ENCODE peak calls at places on chromosomes 1 and 21, in four cellular contexts. B, G, L and E are unnamed samples.
A peak's percentile ranks its signal among the peaks of the same experiment; 100 is the strongest.

GRCh38 chr1:27789511-27790154 is 16.6 kb downstream of the STX12 start:
- DNase-seq in G (peak; percentile 35), L (no peak), B (peak; percentile 59), E (no peak)

GRCh38 chr1:246632584-246633168 is 66.4 kb downstream of the CNST start:
- DNase-seq in L (no peak), B (no peak), G (no peak), E (no peak)

GRCh38 chr1:179121159-179121938 is 39.5 kb downstream of the TOR3A start:
- DNase-seq in B (peak; percentile 51), L (no peak), G (no peak), E (no peak)

GRCh38 chr21:29105218-29105617 is 25.2 kb upstream of the MAP3K7CL start:
- DNase-seq in L (no peak), G (no peak), B (no peak), E (no peak)

GRCh38 chr1:24739241-24739640 is 6.0 kb upstream of the CLIC4 start:
- DNase-seq in L (no peak), G (no peak), B (no peak), E (no peak)

GRCh38 chr1:4573521-4573920 is 80.9 kb upstream of the AJAP1 start:
- DNase-seq in G (no peak), B (no peak), L (no peak), E (no peak)

GRCh38 chr1:1348420-1349255 is 580 bp downstream of the DVL1 start:
- DNase-seq in B (no peak), G (no peak), L (no peak), E (no peak)

GRCh38 chr1:176208034-176208433 is 948 bp upstream of the COP1 start:
- DNase-seq in B (no peak), G (no peak), L (no peak), E (peak; percentile 10)

GRCh38 chr1:81432654-81433109 is 368.1 kb upstream of the ADGRL2 start:
- DNase-seq in G (no peak), L (no peak), B (no peak), E (no peak)

GRCh38 chr1:199223936-199224335 is 585.1 kb downstream of the PTPRC start:
- DNase-seq in B (no peak), L (no peak), G (no peak), E (no peak)

GRCh38 chr21:42002421-42002958 is 7.7 kb downstream of the ZBTB21 start:
- DNase-seq in B (no peak), G (no peak), L (no peak), E (no peak)

GRCh38 chr1:109516872-109517271 is 7.3 kb upstream of the AMIGO1 start:
- DNase-seq in G (no peak), B (no peak), L (no peak), E (no peak)

GRCh38 chr1:192350351-192350750 is 33.6 kb downstream of the RGS21 start:
- DNase-seq in B (no peak), G (no peak), L (no peak), E (no peak)

DNA sequence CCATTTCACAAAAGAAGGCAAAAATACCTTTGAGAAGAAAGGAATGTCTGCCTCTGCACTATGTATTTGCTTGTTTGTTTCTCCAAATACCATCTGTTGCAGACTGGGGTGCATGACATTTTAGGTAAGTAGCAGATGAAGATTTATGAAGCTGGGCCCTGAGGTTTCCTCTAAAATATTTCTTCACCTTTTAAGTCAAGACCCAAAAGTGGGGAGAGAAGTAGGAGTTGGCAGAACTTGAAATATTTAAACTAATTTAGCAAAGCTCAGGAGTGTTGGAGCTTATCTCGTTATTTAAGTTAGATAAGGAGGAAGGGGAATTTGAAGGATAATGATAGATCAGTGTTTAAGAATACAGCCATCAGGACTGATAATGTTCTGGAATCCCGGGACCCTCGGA is 152.9 kb downstream of the DHRS3 start:
- DNase-seq in G (no peak), B (no peak), L (no peak), E (no peak)
- H3K4me1 ChIP-seq in G (peaks cover 46% of the 10 kb centered on the region), B (peaks cover 12% of the 10 kb centered on the region), L (peaks cover 61% of the 10 kb centered on the region), E (peaks cover 5% of the 10 kb centered on the region)

GRCh38 chr1:156128749-156129682 is 14.5 kb downstream of the LMNA start:
- DNase-seq in B (peak; percentile 83), L (no peak), G (peak; percentile 73), E (no peak)
- H3K4me3 ChIP-seq in B (peak overlapping the region; percentile 18), L (no peak overlapping the region), G (peak overlapping the region; percentile 32), E (no peak overlapping the region)

DNA sequence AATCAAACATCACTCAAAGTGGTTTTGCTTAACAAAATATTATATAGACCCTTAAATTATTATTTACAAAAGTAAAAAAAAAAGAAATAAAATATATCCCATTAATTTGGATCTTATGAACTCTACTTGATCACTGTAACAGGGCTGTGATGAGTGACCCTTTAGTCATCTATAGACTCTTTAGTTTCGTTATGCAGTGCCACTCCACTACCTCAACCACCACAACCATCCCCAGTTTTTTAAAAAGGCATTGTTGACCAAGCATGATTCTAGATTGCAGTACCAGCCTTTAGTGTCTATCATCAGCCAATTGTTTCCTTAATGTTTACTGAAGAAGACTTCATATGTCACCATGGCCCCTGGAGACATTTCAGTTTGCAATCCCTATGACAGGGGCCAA is 20.8 kb upstream of the DYNLT5 start:
- DNase-seq in G (no peak), L (no peak), B (no peak), E (no peak)
- H3K36me3 ChIP-seq in G (no peaks in the 10 kb centered on the region), L (no peaks in the 10 kb centered on the region), B (no peaks in the 10 kb centered on the region), E (no peaks in the 10 kb centered on the region)

GRCh38 chr1:210915890-210916507 is 217.9 kb downstream of the KCNH1 start:
- DNase-seq in B (no peak), G (no peak), L (peak; percentile 43), E (no peak)
- H3K4me1 ChIP-seq in B (no peaks in the 10 kb centered on the region), G (no peaks in the 10 kb centered on the region), L (no peaks in the 10 kb centered on the region), E (no peaks in the 10 kb centered on the region)